ENCODE peak calls at places on chromosome 11, in seven cellular contexts. X is kidney, C is ovary, P is WTC11, W is HCT116, A is lung, V is GM12865. E is an unnamed sample.

GRCh38 chr11:128231845-128232410 is 355.4 kb downstream of the ETS1 start:
- DNase-seq in X (no peak), W (no peak), C (no peak), V (no peak), P (no peak), A (no peak), E (no peak)

GRCh38 chr11:62439785-62440602 is 21.2 kb downstream of the SCGB1A1 start:
- DNase-seq in X (no peak), P (no peak), W (no peak), A (no peak), V (no peak), C (peak), E (no peak)

GRCh38 chr11:107619926-107620325 is 29.0 kb downstream of the ELMOD1 start:
- DNase-seq in X (no peak), A (no peak), W (no peak), C (no peak), V (no peak), P (no peak), E (no peak)

GRCh38 chr11:112186304-112186703 is 11.0 kb downstream of the BCO2 start:
- DNase-seq in W (no peak), X (no peak), A (no peak), V (no peak), P (no peak), C (no peak), E (no peak)

GRCh38 chr11:66902486-66903177 is 45.8 kb downstream of the LRFN4 start:
- DNase-seq in X (peak), A (no peak), V (no peak), P (no peak), C (no peak), W (no peak), E (no peak)

GRCh38 chr11:9719949-9720646 is 56.2 kb downstream of the SWAP70 start:
- DNase-seq in X (no peak), V (peak), C (no peak), A (no peak), P (no peak), W (no peak), E (no peak)

GRCh38 chr11:22169833-22170232 is 23.1 kb upstream of the ANO5 start:
- DNase-seq in A (no peak), V (no peak), P (no peak), C (no peak), W (no peak), X (no peak), E (no peak)

GRCh38 chr11:64900263-64900678 is 16.7 kb downstream of the ATG2A start:
- DNase-seq in W (no peak), X (peak), A (no peak), C (no peak), V (peak), P (no peak), E (peak)

GRCh38 chr11:62030071-62030684 is 62.7 kb upstream of the FTH1 start:
- DNase-seq in A (no peak), C (no peak), P (peak), V (no peak), W (no peak), X (no peak), E (no peak)

GRCh38 chr11:44565008-44565745 is at the start of gene CD82:
- DNase-seq in V (peak), W (peak), C (peak), P (peak), A (peak), X (peak), E (peak)

GRCh38 chr11:57567512-57568329 is at the start of gene UBE2L6:
- DNase-seq in V (peak), X (peak), W (no peak), C (peak), P (peak), A (peak), E (peak)

GRCh38 chr11:125226701-125227100 is 62.1 kb downstream of the PKNOX2 start:
- DNase-seq in V (no peak), X (no peak), A (no peak), W (no peak), P (no peak), C (no peak), E (no peak)

GRCh38 chr11:125225401-125225800 is 60.9 kb downstream of the PKNOX2 start:
- DNase-seq in X (no peak), C (no peak), P (no peak), W (no peak), V (no peak), A (no peak), E (no peak)

GRCh38 chr11:125222494-125222893 is 57.9 kb downstream of the PKNOX2 start:
- DNase-seq in C (no peak), V (no peak), A (no peak), P (no peak), W (no peak), X (no peak), E (no peak)

GRCh38 chr11:125223901-125224331 is 59.4 kb downstream of the PKNOX2 start:
- DNase-seq in P (no peak), V (no peak), X (no peak), W (no peak), A (no peak), C (no peak), E (no peak)

DNA sequence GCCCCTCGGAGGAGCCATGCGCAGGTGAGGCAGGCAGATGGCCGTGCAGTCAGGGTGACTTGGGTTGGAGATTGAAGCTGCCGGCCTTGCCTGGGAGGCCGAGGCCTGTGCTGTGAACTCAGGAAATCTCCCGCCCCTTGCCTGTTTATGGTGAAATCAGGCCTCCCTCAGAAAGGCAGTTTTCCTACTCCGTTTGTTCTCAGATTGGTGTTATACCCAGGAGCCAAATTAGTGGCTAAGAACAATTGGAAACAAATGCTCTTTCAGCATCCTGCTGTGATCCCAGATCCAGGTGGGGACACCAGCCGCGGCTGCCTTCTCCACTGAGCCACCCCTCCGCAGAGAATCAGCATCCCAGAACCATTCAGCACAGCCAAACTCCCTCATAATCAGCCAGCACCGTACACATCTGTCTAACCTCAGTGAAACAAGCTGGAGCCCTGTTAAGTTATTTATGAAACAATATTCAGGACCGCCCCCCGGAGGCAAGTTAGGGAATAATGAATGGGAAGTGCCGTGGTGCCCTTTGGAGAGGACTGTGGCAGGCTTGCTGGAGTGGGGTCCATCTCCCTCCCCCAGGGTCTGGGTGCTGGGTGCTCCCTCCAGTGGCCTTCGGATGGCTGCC is 60.0 kb downstream of the PKNOX2 start:
- DNase-seq in V (no peak), C (peak), W (peak), X (no peak), P (peak), A (no peak), E (no peak)
- TF ChIP-seq CTCF in V (no peak), C (no peak), W (peak), X (peak), P (no peak), A (no peak), E (no peak)

GRCh38 chr11:60801194-60801593 is 16.1 kb downstream of the MS4A10 start:
- DNase-seq in C (no peak), P (no peak), X (peak), A (no peak), W (no peak), V (no peak), E (no peak)
- TF ChIP-seq CTCF in C (no peak), P (no peak), X (no peak), A (no peak), W (no peak), V (no peak), E (no peak)

GRCh38 chr11:117620659-117621058 is 176.4 kb downstream of the DSCAML1 start:
- DNase-seq in W (no peak), P (no peak), V (no peak), X (no peak), C (no peak), A (no peak), E (no peak)

GRCh38 chr11:117620131-117620530 is 176.9 kb downstream of the DSCAML1 start:
- DNase-seq in C (no peak), A (no peak), P (no peak), V (no peak), W (no peak), X (no peak), E (no peak)

GRCh38 chr11:117623831-117624271 is 173.2 kb downstream of the DSCAML1 start:
- DNase-seq in W (no peak), P (no peak), X (no peak), C (no peak), V (no peak), A (no peak), E (no peak)

GRCh38 chr11:117618956-117619355 is 178.1 kb downstream of the DSCAML1 start:
- DNase-seq in X (no peak), A (no peak), W (no peak), C (no peak), V (peak), P (peak), E (no peak)

GRCh38 chr11:117621226-117621625 is 175.8 kb downstream of the DSCAML1 start:
- DNase-seq in A (no peak), X (no peak), P (no peak), V (peak), C (no peak), W (peak), E (peak)
- TF ChIP-seq CTCF in A (no peak), X (peak), P (peak), V (peak), C (no peak), W (peak), E (peak)

GRCh38 chr11:88101881-88102594 is 73.2 kb downstream of the RAB38 start:
- DNase-seq in P (no peak), X (no peak), A (no peak), W (no peak), C (no peak), V (no peak), E (no peak)

GRCh38 chr11:88105952-88106351 is 69.3 kb downstream of the RAB38 start:
- DNase-seq in V (peak), W (no peak), C (no peak), P (no peak), X (no peak), A (no peak), E (no peak)

GRCh38 chr11:88104408-88104807 is 70.8 kb downstream of the RAB38 start:
- DNase-seq in A (no peak), C (no peak), P (no peak), W (no peak), X (no peak), V (no peak), E (peak)

GRCh38 chr11:88102595-88102929 is 72.7 kb downstream of the RAB38 start:
- DNase-seq in X (no peak), A (no peak), P (no peak), C (no peak), V (no peak), W (no peak), E (no peak)

GRCh38 chr11:88103337-88104206 is 71.7 kb downstream of the RAB38 start:
- DNase-seq in A (peak), X (no peak), C (no peak), P (peak), V (peak), W (peak), E (peak)
- TF ChIP-seq CTCF in A (no peak), X (peak), C (no peak), P (peak), V (peak), W (peak), E (peak)

GRCh38 chr11:31798057-31799035 is 12.8 kb downstream of the PAX6 start:
- DNase-seq in P (peak), A (no peak), C (no peak), V (peak), W (no peak), X (no peak), E (no peak)
- TF ChIP-seq CTCF in P (no peak), A (no peak), C (no peak), V (peak), W (no peak), X (no peak), E (no peak)

GRCh38 chr11:46894506-46894905 is 23.8 kb downstream of the LRP4 start:
- DNase-seq in C (no peak), X (no peak), W (no peak), V (no peak), A (no peak), P (no peak), E (no peak)

GRCh38 chr11:46894961-46895360 is 23.4 kb downstream of the LRP4 start:
- DNase-seq in V (no peak), X (no peak), A (no peak), C (no peak), W (no peak), P (no peak), E (no peak)

GRCh38 chr11:46898396-46899095 is 19.8 kb downstream of the LRP4 start:
- DNase-seq in W (no peak), C (no peak), P (no peak), V (no peak), A (peak), X (no peak), E (peak)

GRCh38 chr11:46895821-46896220 is 22.5 kb downstream of the LRP4 start:
- DNase-seq in C (no peak), X (no peak), A (peak), W (no peak), V (no peak), P (no peak), E (no peak)

DNA sequence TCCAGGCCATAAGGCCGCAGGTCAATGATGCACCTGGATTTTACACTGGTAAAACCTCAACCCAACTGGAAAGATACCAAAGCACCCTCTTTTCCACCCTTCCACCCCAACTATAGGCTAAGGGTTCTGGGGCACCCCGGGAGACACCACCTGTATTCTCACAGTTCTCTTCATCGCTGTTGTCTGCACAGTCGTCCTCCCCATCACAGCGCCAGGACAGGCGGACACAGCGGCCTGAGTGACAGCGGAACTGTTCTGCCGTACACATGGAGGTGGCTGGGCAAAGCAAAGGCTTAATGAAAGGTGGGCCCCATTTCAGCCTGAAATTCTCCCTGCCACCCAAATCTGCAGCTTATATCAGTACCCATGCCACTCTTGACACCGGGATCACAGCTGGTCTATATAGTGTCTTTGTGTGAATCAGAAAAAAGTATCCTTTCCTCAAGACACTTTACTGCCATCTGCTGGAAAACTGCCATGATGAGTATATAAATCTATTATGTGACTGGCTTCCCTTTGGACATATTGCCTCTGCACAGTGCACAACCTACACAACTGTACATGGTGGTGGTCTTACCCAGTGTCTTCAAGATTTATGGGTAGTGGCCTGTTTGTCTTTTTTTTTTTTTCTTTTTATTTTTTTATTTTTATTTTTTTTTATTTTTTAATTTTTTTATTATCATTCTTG is 21.5 kb downstream of the LRP4 start:
- DNase-seq in P (no peak), X (no peak), W (peak), V (peak), C (no peak), A (no peak), E (peak)
- TF ChIP-seq CTCF in P (no peak), X (no peak), W (peak), V (peak), C (no peak), A (no peak), E (peak)

GRCh38 chr11:109320595-109320994 is 101.4 kb upstream of the C11orf87 start:
- DNase-seq in X (no peak), V (no peak), P (no peak), W (peak), C (no peak), A (no peak), E (no peak)

GRCh38 chr11:109317726-109318125 is 104.3 kb upstream of the C11orf87 start:
- DNase-seq in C (no peak), X (no peak), A (no peak), W (no peak), V (no peak), P (no peak), E (no peak)
- TF ChIP-seq CTCF in C (no peak), X (no peak), A (no peak), W (no peak), V (no peak), P (no peak), E (no peak)

GRCh38 chr11:92211576-92212167 is 12.9 kb upstream of the FAT3 start:
- DNase-seq in W (no peak), X (peak), P (peak), C (no peak), A (no peak), V (no peak), E (peak)
- TF ChIP-seq CTCF in W (no peak), X (peak), P (no peak), C (no peak), A (no peak), V (no peak), E (no peak)